ENCODE peak calls at places on chromosomes 3 and 15, in eight cellular contexts. K, H, C, P, Q, N, M and G are unnamed samples.

GRCh38 chr3:115217292-115217677 is 70.2 kb upstream of the ZBTB20 start:
- DNase-seq in P (no peak), C (no peak), N (no peak), Q (no peak), K (no peak), H (no peak), M (no peak), G (no peak)

GRCh38 chr3:45434996-45435395 is 46.6 kb downstream of the LARS2 start:
- DNase-seq in K (no peak), H (no peak), P (no peak), Q (no peak), C (no peak), M (no peak), N (peak), G (no peak)

GRCh38 chr3:3798641-3799113 is 554 bp upstream of the LRRN1 start:
- DNase-seq in C (no peak), K (peak), N (no peak), M (no peak), P (peak), H (no peak), Q (peak), G (no peak)

GRCh38 chr3:11637901-11638668 is 5.6 kb downstream of the VGLL4 start:
- DNase-seq in P (peak), H (no peak), M (no peak), N (peak), C (no peak), Q (no peak), K (no peak), G (no peak)

GRCh38 chr3:163056874-163057497 is 1560.4 kb downstream of the OTOL1 start:
- DNase-seq in P (peak), Q (peak), K (peak), M (peak), N (no peak), H (peak), C (peak), G (peak)

GRCh38 chr3:184368804-184369183 is 7.3 kb downstream of the POLR2H start:
- DNase-seq in P (no peak), Q (no peak), K (no peak), N (peak), C (no peak), H (no peak), M (no peak), G (no peak)

GRCh38 chr15:59284768-59285368 is 78.2 kb downstream of the LDHAL6B start:
- DNase-seq in Q (no peak), K (no peak), N (no peak), C (no peak), H (no peak), M (no peak), P (no peak), G (no peak)

GRCh38 chr15:80779658-80780415 is 667 bp downstream of the CEMIP start:
- DNase-seq in P (peak), M (peak), H (no peak), Q (peak), K (peak), C (peak), N (peak), G (no peak)

GRCh38 chr3:31213869-31214486 is 318.7 kb upstream of the STT3B start:
- DNase-seq in P (no peak), H (no peak), Q (no peak), M (no peak), N (peak), K (no peak), C (no peak), G (peak)

GRCh38 chr3:41195970-41196369 is 3.3 kb upstream of the CTNNB1 start:
- DNase-seq in H (no peak), K (no peak), N (no peak), Q (no peak), C (no peak), M (no peak), P (no peak), G (no peak)

GRCh38 chr3:354433-354832 is 157.9 kb downstream of the CHL1 start:
- DNase-seq in K (no peak), Q (peak), H (peak), P (peak), C (peak), N (peak), M (peak), G (peak)

GRCh38 chr3:152400912-152401311 is 132.2 kb downstream of the MBNL1 start:
- DNase-seq in P (no peak), H (no peak), M (no peak), K (no peak), N (no peak), C (no peak), Q (no peak), G (no peak)

GRCh38 chr3:119084371-119085069 is 49.9 kb upstream of the IGSF11 start:
- DNase-seq in C (peak), H (no peak), Q (no peak), N (no peak), K (no peak), P (no peak), M (no peak), G (no peak)

GRCh38 chr15:62403164-62403809 is 238.2 kb upstream of the C2CD4B start:
- DNase-seq in C (no peak), Q (no peak), K (no peak), P (no peak), N (peak), M (no peak), H (no peak), G (no peak)

GRCh38 chr3:108357042-108357441 is 60.7 kb downstream of the HHLA2 start:
- DNase-seq in H (no peak), Q (no peak), M (no peak), C (no peak), N (no peak), K (no peak), P (no peak), G (no peak)

GRCh38 chr15:101120473-101120872 is 131.4 kb downstream of the CHSY1 start:
- DNase-seq in H (no peak), N (no peak), K (no peak), P (no peak), Q (no peak), M (no peak), C (no peak), G (no peak)

GRCh38 chr15:60390231-60390630 is 7.6 kb downstream of the ANXA2 start:
- DNase-seq in H (no peak), M (no peak), N (no peak), K (no peak), Q (no peak), P (no peak), C (no peak), G (no peak)

GRCh38 chr3:104908761-104909160 is 457.9 kb upstream of the ALCAM start:
- DNase-seq in K (no peak), C (no peak), Q (no peak), P (no peak), N (no peak), H (no peak), M (no peak), G (no peak)

GRCh38 chr3:62376906-62377865 is 3.8 kb upstream of the FEZF2 start:
- DNase-seq in Q (peak), N (no peak), H (no peak), K (peak), P (peak), C (no peak), M (no peak), G (no peak)

GRCh38 chr3:185400340-185400667 is 37.4 kb downstream of the MAP3K13 start:
- DNase-seq in K (no peak), C (no peak), N (no peak), H (no peak), Q (no peak), M (no peak), P (no peak), G (no peak)

GRCh38 chr3:14548321-14548729 is 8.2 kb upstream of the GRIP2 start:
- DNase-seq in C (peak), K (peak), M (peak), P (peak), H (peak), N (peak), Q (peak), G (peak)

GRCh38 chr3:161409069-161409468 is 37.8 kb upstream of the SPTSSB start:
- DNase-seq in C (peak), M (peak), N (peak), K (peak), H (no peak), P (peak), Q (no peak), G (peak)

GRCh38 chr3:108159865-108160264 is 62.4 kb downstream of the IFT57 start:
- DNase-seq in M (no peak), K (no peak), C (no peak), Q (no peak), P (no peak), N (peak), H (no peak), G (no peak)

GRCh38 chr3:30659270-30660127 is 53.1 kb downstream of the TGFBR2 start:
- DNase-seq in N (peak), Q (no peak), P (no peak), M (peak), K (no peak), H (no peak), C (peak), G (peak)

GRCh38 chr3:3559786-3560185 is 239.4 kb upstream of the LRRN1 start:
- DNase-seq in H (no peak), M (no peak), Q (no peak), N (no peak), C (no peak), P (no peak), K (no peak), G (no peak)

DNA sequence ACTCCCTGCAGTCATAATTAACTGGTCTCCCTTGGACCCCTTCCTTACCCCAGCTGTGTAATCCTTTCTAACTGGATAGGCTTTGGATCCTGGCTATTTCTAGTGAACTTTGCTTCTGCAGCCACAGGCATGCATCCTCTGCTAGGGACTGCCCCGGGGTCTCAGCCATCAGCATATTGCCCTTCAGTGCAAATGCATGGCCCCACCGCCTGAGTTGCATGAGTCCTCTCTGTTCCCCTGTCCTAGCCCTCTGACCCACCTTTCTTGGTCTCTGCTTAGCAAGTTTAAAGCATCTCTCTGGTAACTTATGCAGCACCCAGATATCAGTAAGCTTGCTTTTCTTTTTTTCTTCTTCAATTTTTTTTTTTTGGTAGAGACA is 56.2 kb upstream of the HACD2 start:
- DNase-seq in Q (no peak), K (no peak), C (no peak), N (no peak), M (no peak), H (no peak), P (no peak), G (no peak)
- TF ChIP-seq MAX in Q (no peak), K (no peak), C (no peak), N (no peak), M (no peak), H (no peak), P (no peak), G (no peak)

GRCh38 chr15:89093509-89093908 is 5.3 kb downstream of the ABHD2 start:
- DNase-seq in N (no peak), Q (no peak), C (no peak), K (no peak), P (no peak), H (no peak), M (no peak), G (no peak)
- TF ChIP-seq MAX in N (no peak), Q (no peak), C (no peak), K (no peak), P (no peak), H (no peak), M (no peak), G (no peak)

GRCh38 chr3:194508486-194509449 is 22.0 kb upstream of the ATP13A3 start:
- DNase-seq in P (no peak), K (no peak), H (no peak), C (no peak), N (no peak), Q (no peak), M (no peak), G (peak)

GRCh38 chr3:194514626-194515025 is 27.8 kb upstream of the ATP13A3 start:
- DNase-seq in Q (no peak), C (no peak), P (no peak), H (no peak), K (no peak), N (no peak), M (no peak), G (peak)

GRCh38 chr3:194507571-194507970 is 20.8 kb upstream of the ATP13A3 start:
- DNase-seq in K (no peak), H (no peak), C (no peak), P (no peak), N (no peak), M (no peak), Q (no peak), G (no peak)

GRCh38 chr3:194517333-194517732 is 30.5 kb upstream of the ATP13A3 start:
- DNase-seq in P (no peak), H (no peak), N (no peak), Q (no peak), C (no peak), M (no peak), K (no peak), G (no peak)

DNA sequence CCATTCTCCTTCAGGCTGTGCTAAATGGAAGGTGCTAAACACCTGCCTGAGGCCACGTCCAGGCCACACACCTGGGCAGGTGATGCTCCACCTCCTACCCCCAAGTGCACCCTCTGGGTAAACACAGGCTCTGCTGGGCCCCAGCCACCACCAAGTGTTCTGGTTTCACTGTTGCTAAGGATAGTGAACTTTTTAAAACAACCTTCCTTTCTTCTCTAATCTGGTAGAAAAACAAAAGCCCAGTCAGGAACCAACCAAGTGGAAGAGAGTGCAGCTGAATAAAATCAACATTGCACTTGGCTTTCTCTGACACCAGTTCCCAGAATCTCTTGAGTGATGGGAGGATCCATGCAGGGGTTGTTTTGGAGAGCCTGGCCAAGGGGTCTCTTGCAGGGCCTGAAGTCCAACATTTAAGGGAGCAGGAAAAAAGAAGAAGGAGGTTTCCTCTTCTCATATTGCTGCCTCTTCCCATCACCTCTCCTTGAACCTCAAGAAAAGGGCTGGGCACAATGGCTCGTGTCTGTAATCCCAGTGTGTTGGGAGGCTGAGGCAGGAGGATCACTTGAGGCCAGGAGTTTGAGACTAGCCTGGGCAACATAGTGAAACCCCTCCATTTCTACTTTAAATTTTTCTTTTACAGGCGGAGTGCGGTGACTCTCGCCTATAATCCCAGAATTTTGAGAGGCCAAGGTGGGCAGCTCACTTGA is 26.2 kb upstream of the ATP13A3 start:
- DNase-seq in C (no peak), H (no peak), Q (no peak), M (peak), K (no peak), N (no peak), P (no peak), G (no peak)
- TF ChIP-seq MAX in C (no peak), H (no peak), Q (no peak), M (peak), K (no peak), N (no peak), P (no peak), G (no peak)

GRCh38 chr3:38229036-38229435 is 36.6 kb upstream of the SLC22A13 start:
- DNase-seq in P (no peak), Q (no peak), K (no peak), H (no peak), N (no peak), C (no peak), M (no peak), G (peak)

GRCh38 chr3:38232701-38233100 is 32.9 kb upstream of the SLC22A13 start:
- DNase-seq in P (no peak), Q (no peak), C (no peak), N (no peak), H (no peak), M (no peak), K (no peak), G (no peak)

GRCh38 chr3:38224357-38224756 is 41.3 kb upstream of the SLC22A13 start:
- DNase-seq in H (no peak), C (no peak), K (no peak), M (no peak), P (no peak), Q (no peak), N (no peak), G (no peak)

GRCh38 chr3:38226273-38226672 is 39.3 kb upstream of the SLC22A13 start:
- DNase-seq in P (no peak), C (no peak), M (no peak), Q (no peak), H (no peak), K (no peak), N (peak), G (no peak)

GRCh38 chr3:38227989-38228388 is 37.6 kb upstream of the SLC22A13 start:
- DNase-seq in C (no peak), P (no peak), Q (no peak), H (no peak), M (no peak), N (peak), K (no peak), G (no peak)
- TF ChIP-seq MAX in C (no peak), P (no peak), Q (no peak), H (no peak), M (no peak), N (no peak), K (no peak), G (no peak)

DNA sequence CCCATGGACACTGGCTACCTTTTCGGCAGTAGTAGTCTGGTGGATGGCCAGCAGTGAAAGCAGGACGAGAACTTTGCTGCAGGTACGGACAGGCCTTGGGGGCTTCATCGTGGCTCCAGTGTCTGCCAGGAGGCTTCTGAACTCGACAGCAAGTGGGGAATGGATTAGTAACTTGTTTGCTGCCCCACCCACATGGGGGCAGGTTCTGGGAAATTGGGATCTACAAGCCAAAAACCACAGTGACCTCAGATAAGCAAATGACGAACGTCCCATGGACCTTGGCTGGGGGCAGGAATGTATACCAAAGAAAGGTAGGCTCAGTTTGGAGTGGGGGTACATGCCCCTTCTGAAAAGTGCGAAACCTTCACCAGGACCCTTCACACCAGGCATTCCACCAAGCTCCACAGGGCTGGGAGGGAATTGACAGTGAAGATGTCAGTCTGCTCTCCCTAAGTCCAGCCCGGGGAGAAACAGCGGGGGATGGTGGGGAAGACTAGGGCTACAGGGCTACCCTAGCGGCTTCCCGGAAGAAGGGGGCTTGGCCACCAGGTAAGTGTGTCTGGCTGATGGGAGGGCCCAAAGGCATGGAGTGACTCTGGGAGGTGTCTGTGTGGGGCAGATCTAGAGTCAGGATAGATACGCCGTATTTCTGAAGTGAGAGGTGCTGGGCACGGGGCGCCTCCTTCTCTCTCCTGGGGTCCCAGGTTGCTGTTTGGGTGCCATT is at the start of gene ITIH4:
- DNase-seq in H (peak), Q (no peak), P (no peak), N (no peak), K (no peak), M (no peak), C (no peak), G (no peak)
- TF ChIP-seq MAX in H (no peak), Q (no peak), P (no peak), N (no peak), K (no peak), M (no peak), C (no peak), G (no peak)

GRCh38 chr3:177197934-177198484 is 727 bp upstream of the TBL1XR1 start:
- DNase-seq in M (no peak), N (peak), H (no peak), Q (no peak), P (no peak), C (no peak), K (no peak), G (no peak)

GRCh38 chr3:177199206-177199765 is 2.0 kb upstream of the TBL1XR1 start:
- DNase-seq in P (no peak), M (no peak), C (no peak), N (no peak), H (no peak), Q (no peak), K (no peak), G (no peak)

GRCh38 chr3:177203689-177204395 is 6.6 kb upstream of the TBL1XR1 start:
- DNase-seq in K (no peak), Q (no peak), N (no peak), C (no peak), M (no peak), H (no peak), P (no peak), G (no peak)

GRCh38 chr3:177197041-177197933 is at the start of gene TBL1XR1:
- DNase-seq in K (peak), N (peak), C (peak), Q (peak), P (peak), M (peak), H (peak), G (peak)

GRCh38 chr3:177201707-177202397 is 4.6 kb upstream of the TBL1XR1 start:
- DNase-seq in P (no peak), Q (no peak), H (no peak), K (no peak), M (no peak), C (no peak), N (no peak), G (peak)
- TF ChIP-seq MAX in P (no peak), Q (no peak), H (no peak), K (no peak), M (no peak), C (no peak), N (no peak), G (peak)

GRCh38 chr15:40992825-40993224 is 39.6 kb downstream of the CHAC1 start:
- DNase-seq in H (no peak), N (no peak), P (no peak), Q (no peak), K (no peak), M (no peak), C (no peak), G (no peak)

GRCh38 chr15:40990789-40991188 is 37.5 kb downstream of the CHAC1 start:
- DNase-seq in M (no peak), C (no peak), N (no peak), Q (no peak), K (no peak), P (no peak), H (no peak), G (no peak)

GRCh38 chr15:40990080-40990479 is 36.8 kb downstream of the CHAC1 start:
- DNase-seq in K (no peak), M (no peak), N (no peak), P (no peak), C (no peak), H (no peak), Q (no peak), G (no peak)

GRCh38 chr15:40991355-40991754 is 38.1 kb downstream of the CHAC1 start:
- DNase-seq in K (no peak), Q (no peak), M (no peak), H (no peak), P (no peak), N (no peak), C (no peak), G (no peak)

DNA sequence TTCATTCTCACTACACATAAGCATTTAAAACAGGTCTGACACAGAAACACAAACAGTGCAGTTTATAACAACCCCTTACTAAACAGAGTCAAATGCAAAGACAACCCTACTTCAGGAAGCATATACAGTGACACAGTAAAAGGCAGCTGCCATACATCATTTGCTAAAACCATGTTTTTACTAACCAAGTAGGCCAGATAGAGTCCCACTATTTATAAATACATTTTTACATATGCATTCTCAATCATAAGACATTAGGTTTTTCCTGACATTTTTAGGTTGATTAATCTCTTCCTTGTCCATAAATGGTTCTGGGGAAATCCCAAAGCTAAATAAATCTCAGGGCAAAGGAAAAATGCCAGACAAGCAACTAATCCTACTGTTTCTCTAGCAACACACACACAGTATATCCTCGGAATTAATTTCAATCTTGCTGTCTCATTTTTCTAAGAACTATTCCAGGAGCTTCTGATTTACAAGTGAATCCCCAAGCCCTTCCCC is 39.0 kb downstream of the CHAC1 start:
- DNase-seq in K (no peak), C (no peak), P (no peak), Q (no peak), N (no peak), M (no peak), H (no peak), G (no peak)
- TF ChIP-seq MAX in K (no peak), C (no peak), P (no peak), Q (no peak), N (no peak), M (no peak), H (no peak), G (no peak)